ENCODE peak calls at places on chromosomes 11 and 22, in seven cellular contexts. P, Y, T, S, F, G and D are unnamed samples.

GRCh38 chr11:96219981-96220623 is 122.9 kb downstream of the MAML2 start:
- DNase-seq in Y (no peak), P (peak; percentile 62), S (no peak), T (no peak), G (no peak), F (no peak), D (no peak)

GRCh38 chr22:36160499-36160942 is at the start of gene APOL3:
- DNase-seq in S (peak; percentile 89), G (no peak), F (peak; percentile 47), T (no peak), Y (peak; percentile 79), P (peak; percentile 47), D (peak; percentile 78)

GRCh38 chr22:42745118-42745517 is 24.4 kb upstream of the A4GALT start:
- DNase-seq in F (no peak), Y (no peak), S (no peak), P (peak; percentile 75), T (no peak), G (no peak), D (no peak)

GRCh38 chr22:42001127-42001526 is 2.5 kb downstream of the WBP2NL start:
- DNase-seq in F (no peak), P (peak; percentile 56), S (no peak), G (no peak), T (no peak), Y (no peak), D (no peak)

GRCh38 chr11:115585361-115586024 is 81.3 kb upstream of the CADM1 start:
- DNase-seq in G (no peak), F (no peak), P (no peak), S (no peak), T (no peak), Y (no peak), D (no peak)

GRCh38 chr11:27274854-27275395 is 88.1 kb downstream of the CCDC34 start:
- DNase-seq in S (no peak), G (no peak), Y (no peak), T (no peak), P (no peak), F (no peak), D (no peak)

GRCh38 chr11:22711880-22712279 is 45.5 kb downstream of the GAS2 start:
- DNase-seq in F (no peak), G (no peak), Y (peak; percentile 45), T (peak; percentile 15), S (no peak), P (no peak), D (no peak)

GRCh38 chr11:16912607-16913006 is 101.6 kb downstream of the PLEKHA7 start:
- DNase-seq in P (no peak), T (peak; percentile 75), S (no peak), F (no peak), Y (no peak), G (peak; percentile 31), D (no peak)

GRCh38 chr11:116853461-116854073 is 16.1 kb upstream of the APOA1 start:
- DNase-seq in F (no peak), Y (peak; percentile 48), S (no peak), T (no peak), G (no peak), P (peak; percentile 96), D (no peak)

GRCh38 chr11:122843281-122844150 is 5.2 kb downstream of the CRTAM start:
- DNase-seq in S (no peak), F (no peak), G (no peak), Y (no peak), T (no peak), P (no peak), D (no peak)

GRCh38 chr11:122235615-122236014 is 119.6 kb upstream of the BLID start:
- DNase-seq in Y (no peak), T (peak; percentile 54), F (no peak), S (no peak), P (peak; percentile 96), G (no peak), D (no peak)

GRCh38 chr22:45781941-45782340 is 110.3 kb downstream of the ATXN10 start:
- DNase-seq in S (no peak), G (no peak), Y (no peak), P (peak; percentile 54), F (no peak), T (no peak), D (no peak)

GRCh38 chr22:30694171-30694637 is 470 bp upstream of the OSBP2 start:
- DNase-seq in Y (peak; percentile 75), F (no peak), G (peak; percentile 76), S (peak; percentile 83), T (peak; percentile 79), P (peak; percentile 35), D (peak; percentile 88)

GRCh38 chr11:33187851-33188722 is 26.8 kb upstream of the CSTF3 start:
- DNase-seq in Y (no peak), P (no peak), G (no peak), F (no peak), T (no peak), S (no peak), D (no peak)

GRCh38 chr11:17528181-17528691 is 16.0 kb downstream of the USH1C start:
- DNase-seq in G (peak; percentile 76), F (peak; percentile 26), T (peak; percentile 59), Y (peak; percentile 52), P (peak; percentile 28), S (peak; percentile 77), D (no peak)

GRCh38 chr11:125588505-125588904 is 4.1 kb upstream of the STT3A start:
- DNase-seq in T (no peak), Y (no peak), P (peak; percentile 23), G (no peak), S (no peak), F (no peak), D (no peak)

GRCh38 chr22:36155702-36156101 is 4.9 kb downstream of the APOL3 start:
- DNase-seq in Y (peak; percentile 44), G (no peak), T (no peak), F (peak; percentile 49), P (no peak), S (peak; percentile 87), D (peak; percentile 65)

GRCh38 chr11:112249871-112250590 is 10.6 kb downstream of the PLET1 start:
- DNase-seq in P (no peak), S (no peak), Y (no peak), F (no peak), G (no peak), T (no peak), D (no peak)

GRCh38 chr11:125940145-125940544 is 5.7 kb upstream of the VSIG10L2 start:
- DNase-seq in T (no peak), S (no peak), G (no peak), P (no peak), Y (no peak), F (no peak), D (peak; percentile 25)

DNA sequence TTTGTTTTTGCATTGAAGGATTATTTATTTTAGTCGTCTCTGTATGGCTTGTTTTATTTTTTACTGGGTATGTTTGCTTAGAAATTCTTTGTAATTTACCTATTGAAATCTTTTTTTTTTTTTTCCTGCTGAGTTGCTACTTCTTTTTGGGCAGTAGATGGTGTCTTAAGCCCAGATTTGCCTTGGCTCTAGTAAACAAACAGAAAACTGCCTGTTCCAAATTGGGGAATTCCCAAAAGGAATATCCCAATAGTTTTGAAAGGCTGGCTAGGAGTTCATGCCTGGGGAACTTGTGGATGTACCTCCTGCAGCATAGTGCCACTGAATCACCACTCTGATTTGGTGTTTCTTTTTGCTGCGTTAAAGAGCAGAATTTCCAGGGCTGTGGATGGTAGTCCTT is 17.7 kb downstream of the PAMR1 start:
- DNase-seq in S (no peak), P (no peak), F (no peak), Y (no peak), G (no peak), T (no peak), D (no peak)
- TF ChIP-seq CTCF in S (no peak), P (peak; percentile 30), F (no peak), Y (no peak), G (peak; percentile 47), T (no peak), D (no peak)

DNA sequence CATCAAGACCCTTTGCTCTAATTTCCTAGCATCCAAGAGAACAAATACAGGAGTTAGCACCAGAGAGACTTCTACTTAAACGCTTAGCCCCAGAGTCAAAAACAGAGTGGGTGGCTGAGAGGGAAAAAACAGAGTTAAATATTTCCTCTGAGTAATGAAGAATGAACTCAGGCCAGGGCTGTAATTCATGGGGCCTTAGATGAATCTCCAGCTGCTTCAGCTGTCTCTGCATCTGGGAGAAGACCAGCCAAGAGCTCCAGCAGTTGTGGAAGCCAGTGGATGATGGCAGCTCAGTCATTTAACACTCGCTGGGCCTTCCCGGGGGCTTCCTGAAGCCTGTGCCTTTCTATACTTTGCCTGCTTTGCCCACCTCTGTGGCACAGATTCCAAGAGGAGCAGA is 5.7 kb upstream of the ADAMTS15 start:
- DNase-seq in Y (no peak), T (no peak), G (no peak), P (peak; percentile 61), F (no peak), S (no peak), D (no peak)
- H3K4me1 ChIP-seq in Y (no peaks in the 10 kb centered on the region), T (no peaks in the 10 kb centered on the region), G (no peaks in the 10 kb centered on the region), P (peaks cover 2% of the 10 kb centered on the region), F (no peaks in the 10 kb centered on the region), S (no peaks in the 10 kb centered on the region), D (no peaks in the 10 kb centered on the region)

GRCh38 chr11:46278387-46279173 is 1.1 kb downstream of the CREB3L1 start:
- DNase-seq in Y (peak; percentile 79), G (peak; percentile 75), P (peak; percentile 59), S (peak; percentile 80), F (no peak), T (peak; percentile 73), D (peak; percentile 89)
- TF ChIP-seq CTCF in Y (peak; percentile 65), G (peak; percentile 83), P (peak; percentile 77), S (peak; percentile 15), F (peak; percentile 47), T (peak; percentile 23), D (peak; percentile 52)

GRCh38 chr11:73978576-73979086 is 4.0 kb downstream of the UCP2 start:
- DNase-seq in Y (no peak), S (no peak), F (no peak), G (no peak), P (peak; percentile 24), T (no peak), D (peak; percentile 30)
- H3K4me1 ChIP-seq in Y (peaks cover 19% of the 10 kb centered on the region), S (peaks cover 9% of the 10 kb centered on the region), F (no peaks in the 10 kb centered on the region), G (no peaks in the 10 kb centered on the region), P (no peaks in the 10 kb centered on the region), T (no peaks in the 10 kb centered on the region), D (peaks cover 40% of the 10 kb centered on the region)

GRCh38 chr22:50236731-50237409 is 8.0 kb downstream of the TUBGCP6 start:
- DNase-seq in F (no peak), S (peak; percentile 55), T (no peak), G (no peak), Y (no peak), P (peak; percentile 17), D (no peak)
- TF ChIP-seq CTCF in F (no peak), S (peak; percentile 30), T (no peak), G (peak; percentile 68), Y (peak; percentile 32), P (peak; percentile 45), D (no peak)

DNA sequence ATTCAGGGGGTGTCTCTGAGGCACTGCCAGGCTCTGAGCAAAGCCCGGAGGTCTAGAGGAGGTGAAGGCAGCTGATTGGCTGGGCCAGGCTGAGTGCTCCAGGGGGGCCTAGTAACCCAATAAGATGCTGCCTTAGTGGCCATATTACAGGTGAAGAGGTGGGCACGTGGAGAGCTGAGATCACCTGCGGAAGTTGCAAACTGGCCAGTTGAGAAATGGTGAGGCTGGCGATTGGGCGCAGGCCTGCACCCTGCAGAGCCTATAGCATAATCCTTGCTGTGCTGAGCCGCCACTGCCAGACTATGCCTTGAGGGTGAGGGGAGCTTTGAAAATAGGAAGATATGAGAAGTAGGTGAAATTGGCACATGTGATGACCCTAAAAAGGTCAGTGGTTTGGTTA is 21.7 kb downstream of the DERL3 start:
- DNase-seq in Y (no peak), P (no peak), F (no peak), S (peak; percentile 31), G (peak; percentile 12), T (no peak), D (no peak)
- H3K4me1 ChIP-seq in Y (no peaks in the 10 kb centered on the region), P (no peaks in the 10 kb centered on the region), F (no peaks in the 10 kb centered on the region), S (no peaks in the 10 kb centered on the region), G (no peaks in the 10 kb centered on the region), T (no peaks in the 10 kb centered on the region), D (no peaks in the 10 kb centered on the region)

GRCh38 chr11:64225608-64226506 is at the start of the genes NUDT22 and TRPT1:
- DNase-seq in P (peak; percentile 66), Y (peak; percentile 96), T (peak; percentile 91), S (peak; percentile 97), G (peak; percentile 90), F (peak; percentile 81), D (peak; percentile 96)
- TF ChIP-seq CTCF in P (peak; percentile 12), Y (no peak), T (peak; percentile 12), S (no peak), G (peak; percentile 46), F (no peak), D (no peak)